ENCODE peak calls at places on chromosome 14, in ten cellular contexts. V is naive thymus-derived CD8-positive, alpha-beta T cell; B is GM13977; R is fibroblast of lung; F is posterior cingulate gyrus; Q is RWPE1; D is T-cell; N is epithelial cell of esophagus; S is GM23248; X is HEK293T. E is an unnamed sample.

GRCh38 chr14:76876076-76876475 is 49.9 kb downstream of the LRRC74A start:
- DNase-seq in V (peak), B (peak), R (peak), F (peak), Q (peak), D (peak), N (peak), S (peak), X (peak), E (no peak)

GRCh38 chr14:31229638-31230229 is 22.1 kb upstream of the HECTD1 start:
- DNase-seq in V (no peak), B (no peak), R (peak), F (no peak), Q (peak), D (no peak), N (peak), S (peak), X (peak), E (no peak)

GRCh38 chr14:90658541-90658967 is 157.7 kb downstream of the TTC7B start:
- DNase-seq in V (no peak), B (peak), R (peak), F (no peak), Q (no peak), D (no peak), N (peak), S (peak), X (no peak), E (peak)

GRCh38 chr14:56378474-56378873 is 201.1 kb upstream of the TMEM260 start:
- DNase-seq in V (no peak), B (no peak), R (peak), F (no peak), Q (peak), D (no peak), N (peak), S (peak), X (no peak), E (no peak)

GRCh38 chr14:31945701-31946100 is 131.4 kb upstream of the ARHGAP5 start:
- DNase-seq in V (no peak), B (no peak), R (no peak), F (no peak), Q (no peak), D (no peak), N (no peak), S (no peak), X (no peak), E (no peak)

GRCh38 chr14:88473791-88474190 is 81.0 kb downstream of the PTPN21 start:
- DNase-seq in V (no peak), B (no peak), R (peak), F (no peak), Q (no peak), D (no peak), N (no peak), S (no peak), X (no peak), E (no peak)

GRCh38 chr14:68663385-68664076 is 129.3 kb downstream of the ZFP36L1 start:
- DNase-seq in V (no peak), B (peak), R (peak), F (no peak), Q (no peak), D (no peak), N (no peak), S (peak), X (no peak), E (no peak)

GRCh38 chr14:64554551-64554950 is 4.8 kb downstream of the PPP1R36 start:
- DNase-seq in V (no peak), B (no peak), R (no peak), F (no peak), Q (no peak), D (no peak), N (peak), S (no peak), X (no peak), E (no peak)

GRCh38 chr14:70188608-70189540 is at the start of gene SLC8A3:
- DNase-seq in V (no peak), B (peak), R (peak), F (peak), Q (peak), D (no peak), N (peak), S (peak), X (peak), E (no peak)

GRCh38 chr14:92397140-92397815 is 74.3 kb downstream of the SLC24A4 start:
- DNase-seq in V (no peak), B (no peak), R (peak), F (peak), Q (peak), D (no peak), N (peak), S (peak), X (no peak), E (peak)

GRCh38 chr14:78721756-78722455 is 551.7 kb downstream of the NRXN3 start:
- DNase-seq in V (no peak), B (no peak), R (no peak), F (no peak), Q (no peak), D (no peak), N (no peak), S (no peak), X (no peak), E (no peak)

GRCh38 chr14:104386281-104386841 is 193.2 kb upstream of the C14orf180 start:
- DNase-seq in V (no peak), B (no peak), R (no peak), F (no peak), Q (no peak), D (no peak), N (no peak), S (no peak), X (no peak), E (peak)

GRCh38 chr14:105855893-105856675 is 329.7 kb downstream of the TMEM121 start:
- DNase-seq in V (no peak), B (no peak), R (no peak), F (peak), Q (no peak), D (no peak), N (no peak), S (no peak), X (no peak), E (peak)

GRCh38 chr14:100545359-100545758 is 41.9 kb downstream of the BEGAIN start:
- DNase-seq in V (no peak), B (no peak), R (no peak), F (no peak), Q (no peak), D (no peak), N (no peak), S (no peak), X (no peak), E (no peak)

GRCh38 chr14:49303952-49304516 is 282.1 kb downstream of the RPS29 start:
- DNase-seq in V (no peak), B (no peak), R (peak), F (peak), Q (peak), D (no peak), N (peak), S (peak), X (peak), E (no peak)

E was measured in left lung.